ENCODE peak calls at places on chromosomes 16 and 17, in ten cellular contexts. R is AG08395; Q is activated naive CD8-positive, alpha-beta T cell treated with anti-CD3 and anti-CD28 coated beads, Interleukin-2, amount 50 U/mL, for 24 hours; S is activated naive CD4-positive, alpha-beta T cell treated with anti-CD3 and anti-CD28 coated beads for 36 hours; H is T follicular helper cell; D is H9; U is skeletal muscle cell; O is non-pigmented ciliary epithelial cell; B is anterior cingulate cortex; Z is mucosa of gallbladder. T is an unnamed sample.

GRCh38 chr17:69452664-69453260 is 38.3 kb downstream of the MAP2K6 start:
- DNase-seq in R (no peak), Q (no peak), S (no peak), H (no peak), D (no peak), U (no peak), O (no peak), B (no peak), Z (no peak), T (no peak)

GRCh38 chr17:55155867-55156560 is 108.7 kb upstream of the HLF start:
- DNase-seq in R (no peak), Q (no peak), S (no peak), H (no peak), D (no peak), U (no peak), O (no peak), B (no peak), Z (no peak), T (no peak)

GRCh38 chr17:42203354-42203753 is 9.1 kb upstream of the GHDC start:
- DNase-seq in R (no peak), Q (no peak), S (no peak), H (no peak), D (no peak), U (no peak), O (no peak), B (no peak), Z (no peak), T (no peak)

GRCh38 chr16:1089822-1090619 is 6.0 kb downstream of the C1QTNF8 start:
- DNase-seq in R (no peak), Q (no peak), S (no peak), H (no peak), D (no peak), U (no peak), O (no peak), B (no peak), Z (peak; percentile 89), T (no peak)

GRCh38 chr16:22120440-22120839 is 28.1 kb downstream of the VWA3A start:
- DNase-seq in R (no peak), Q (no peak), S (no peak), H (no peak), D (no peak), U (no peak), O (no peak), B (no peak), Z (no peak), T (no peak)

GRCh38 chr17:42287305-42288077 is 807 bp upstream of the STAT5A start:
- DNase-seq in R (peak; percentile 60), Q (peak; percentile 60), S (peak; percentile 71), H (no peak), D (peak; percentile 41), U (no peak), O (no peak), B (no peak), Z (no peak), T (no peak)

GRCh38 chr17:37737971-37738370 is 6.9 kb downstream of the HNF1B start:
- DNase-seq in R (peak; percentile 48), Q (no peak), S (no peak), H (no peak), D (no peak), U (peak; percentile 39), O (no peak), B (no peak), Z (no peak), T (peak; percentile 60)

GRCh38 chr17:37702605-37703004 is 42.3 kb downstream of the HNF1B start:
- DNase-seq in R (peak; percentile 74), Q (no peak), S (no peak), H (no peak), D (no peak), U (peak; percentile 49), O (peak; percentile 23), B (no peak), Z (no peak), T (peak; percentile 53)

GRCh38 chr17:10226930-10227695 is 28.7 kb upstream of the GAS7 start:
- DNase-seq in R (peak; percentile 57), Q (peak; percentile 71), S (peak; percentile 52), H (no peak), D (peak; percentile 90), U (no peak), O (no peak), B (no peak), Z (peak; percentile 26), T (peak; percentile 62)

GRCh38 chr17:81335388-81336157 is 40.5 kb upstream of the SLC38A10 start:
- DNase-seq in R (no peak), Q (no peak), S (no peak), H (no peak), D (peak; percentile 45), U (no peak), O (no peak), B (no peak), Z (no peak), T (no peak)

GRCh38 chr16:56606071-56606687 is 2.2 kb upstream of the MT2A start:
- DNase-seq in R (peak; percentile 72), Q (no peak), S (peak; percentile 23), H (no peak), D (no peak), U (peak; percentile 77), O (no peak), B (no peak), Z (no peak), T (no peak)

GRCh38 chr17:81400154-81400938 is 5.1 kb downstream of the BAHCC1 start:
- DNase-seq in R (no peak), Q (no peak), S (no peak), H (no peak), D (peak; percentile 75), U (no peak), O (no peak), B (peak; percentile 44), Z (no peak), T (no peak)

GRCh38 chr16:85302018-85302847 is 190.0 kb upstream of the CIBAR2 start:
- DNase-seq in R (peak; percentile 26), Q (no peak), S (no peak), H (no peak), D (no peak), U (no peak), O (no peak), B (no peak), Z (no peak), T (peak; percentile 60)

GRCh38 chr17:7440113-7440822 is 956 bp downstream of the FGF11 start:
- DNase-seq in R (no peak), Q (peak; percentile 64), S (peak; percentile 59), H (peak; percentile 17), D (peak; percentile 85), U (no peak), O (no peak), B (no peak), Z (peak; percentile 39), T (peak; percentile 66)

GRCh38 chr17:5078106-5079028 is at the start of gene ZFP3:
- DNase-seq in R (peak; percentile 89), Q (peak; percentile 78), S (peak; percentile 80), H (peak; percentile 33), D (peak; percentile 80), U (peak; percentile 55), O (peak; percentile 36), B (peak; percentile 76), Z (peak; percentile 82), T (peak; percentile 72)

GRCh38 chr16:2001456-2002355 is 7.9 kb downstream of the ZNF598 start:
- DNase-seq in R (no peak), Q (no peak), S (no peak), H (no peak), D (no peak), U (no peak), O (no peak), B (no peak), Z (no peak), T (no peak)

GRCh38 chr16:66551362-66551761 is 1.0 kb upstream of the CKLF start:
- DNase-seq in R (peak; percentile 15), Q (peak; percentile 65), S (peak; percentile 79), H (peak; percentile 49), D (peak; percentile 71), U (no peak), O (no peak), B (no peak), Z (no peak), T (peak; percentile 63)

GRCh38 chr16:49930841-49931240 is 74.9 kb upstream of the ZNF423 start:
- DNase-seq in R (no peak), Q (no peak), S (no peak), H (no peak), D (no peak), U (no peak), O (no peak), B (no peak), Z (no peak), T (no peak)

GRCh38 chr17:75848523-75849303 is 4.5 kb upstream of the UNC13D start:
- DNase-seq in R (no peak), Q (peak; percentile 89), S (peak; percentile 93), H (peak; percentile 75), D (peak; percentile 90), U (no peak), O (no peak), B (peak; percentile 83), Z (peak; percentile 83), T (no peak)

GRCh38 chr16:53704445-53704813 is 473 bp downstream of the FTO start:
- DNase-seq in R (no peak), Q (no peak), S (no peak), H (no peak), D (no peak), U (no peak), O (no peak), B (no peak), Z (no peak), T (no peak)

GRCh38 chr17:62761884-62762283 is 46.2 kb downstream of the MARCHF10 start:
- DNase-seq in R (no peak), Q (no peak), S (no peak), H (no peak), D (peak; percentile 98), U (no peak), O (no peak), B (no peak), Z (no peak), T (no peak)

GRCh38 chr17:75240394-75241142 is 20.8 kb downstream of the GGA3 start:
- DNase-seq in R (peak; percentile 29), Q (peak; percentile 61), S (peak; percentile 50), H (no peak), D (peak; percentile 96), U (no peak), O (no peak), B (no peak), Z (no peak), T (peak; percentile 41)

T was measured in HTR-8/SVneo.